ENCODE peak calls at places on chromosome 3, in six cellular contexts. One of them, this sample, is unnamed.

GRCh38 chr3:179098388-179099077 is 26.9 kb upstream of the ZMAT3 start:
- DNase-seq in left ventricle myocardium inferior: no peak
- DNase-seq in endothelial cell: no peak
- DNase-seq in foreskin fibroblast: peak
- DNase-seq in cardiac muscle cell: no peak
- DNase-seq in hepatocyte: peak
- DNase-seq in this sample: no peak

GRCh38 chr3:144053121-144053520 is 81.5 kb downstream of the DIPK2A start:
- DNase-seq in left ventricle myocardium inferior: no peak
- DNase-seq in endothelial cell: no peak
- DNase-seq in foreskin fibroblast: peak
- DNase-seq in cardiac muscle cell: no peak
- DNase-seq in hepatocyte: no peak
- DNase-seq in this sample: no peak

GRCh38 chr3:44439499-44440295 is 37.8 kb downstream of the ZNF445 start:
- DNase-seq in left ventricle myocardium inferior: peak
- DNase-seq in endothelial cell: peak
- DNase-seq in foreskin fibroblast: no peak
- DNase-seq in cardiac muscle cell: peak
- DNase-seq in hepatocyte: peak
- DNase-seq in this sample: peak

GRCh38 chr3:29453278-29453961 is 172.5 kb downstream of the RBMS3 start:
- DNase-seq in left ventricle myocardium inferior: no peak
- DNase-seq in endothelial cell: no peak
- DNase-seq in foreskin fibroblast: no peak
- DNase-seq in cardiac muscle cell: no peak
- DNase-seq in hepatocyte: no peak
- DNase-seq in this sample: no peak

GRCh38 chr3:115019900-115020299 is 127.2 kb downstream of the ZBTB20 start:
- DNase-seq in left ventricle myocardium inferior: no peak
- DNase-seq in endothelial cell: no peak
- DNase-seq in foreskin fibroblast: no peak
- DNase-seq in cardiac muscle cell: no peak
- DNase-seq in hepatocyte: peak
- DNase-seq in this sample: peak

GRCh38 chr3:149181179-149181578 is 40.5 kb downstream of the CP start:
- DNase-seq in left ventricle myocardium inferior: no peak
- DNase-seq in endothelial cell: no peak
- DNase-seq in foreskin fibroblast: no peak
- DNase-seq in cardiac muscle cell: no peak
- DNase-seq in hepatocyte: no peak
- DNase-seq in this sample: no peak

GRCh38 chr3:54622688-54623087 is 305.2 kb downstream of the LRTM1 start:
- DNase-seq in left ventricle myocardium inferior: no peak
- DNase-seq in endothelial cell: no peak
- DNase-seq in foreskin fibroblast: no peak
- DNase-seq in cardiac muscle cell: no peak
- DNase-seq in hepatocyte: no peak
- DNase-seq in this sample: no peak

GRCh38 chr3:54243262-54243931 is 121.0 kb downstream of the CACNA2D3 start:
- DNase-seq in left ventricle myocardium inferior: no peak
- DNase-seq in endothelial cell: no peak
- DNase-seq in foreskin fibroblast: no peak
- DNase-seq in cardiac muscle cell: no peak
- DNase-seq in hepatocyte: no peak
- DNase-seq in this sample: peak

GRCh38 chr3:128131897-128132646 is 8.5 kb upstream of the RUVBL1 start:
- DNase-seq in left ventricle myocardium inferior: no peak
- DNase-seq in endothelial cell: no peak
- DNase-seq in foreskin fibroblast: no peak
- DNase-seq in cardiac muscle cell: no peak
- DNase-seq in hepatocyte: no peak
- DNase-seq in this sample: no peak

GRCh38 chr3:183252973-183253363 is at the start of gene B3GNT5:
- DNase-seq in left ventricle myocardium inferior: peak
- DNase-seq in endothelial cell: peak
- DNase-seq in foreskin fibroblast: no peak
- DNase-seq in cardiac muscle cell: peak
- DNase-seq in hepatocyte: peak
- DNase-seq in this sample: peak

GRCh38 chr3:52934626-52935530 is 37.5 kb upstream of the STIMATE start:
- DNase-seq in left ventricle myocardium inferior: no peak
- DNase-seq in endothelial cell: peak
- DNase-seq in foreskin fibroblast: peak
- DNase-seq in cardiac muscle cell: peak
- DNase-seq in hepatocyte: peak
- DNase-seq in this sample: peak

GRCh38 chr3:53821631-53822068 is 24.6 kb downstream of the CHDH start:
- DNase-seq in left ventricle myocardium inferior: no peak
- DNase-seq in endothelial cell: no peak
- DNase-seq in foreskin fibroblast: no peak
- DNase-seq in cardiac muscle cell: no peak
- DNase-seq in hepatocyte: no peak
- DNase-seq in this sample: peak

GRCh38 chr3:186825294-186825821 is 17.2 kb upstream of the ADIPOQ start:
- DNase-seq in left ventricle myocardium inferior: no peak
- DNase-seq in endothelial cell: peak
- DNase-seq in foreskin fibroblast: peak
- DNase-seq in cardiac muscle cell: peak
- DNase-seq in hepatocyte: peak
- DNase-seq in this sample: peak

GRCh38 chr3:52204337-52205073 is 6.5 kb downstream of the ALAS1 start:
- DNase-seq in left ventricle myocardium inferior: no peak
- DNase-seq in endothelial cell: no peak
- DNase-seq in foreskin fibroblast: peak
- DNase-seq in cardiac muscle cell: no peak
- DNase-seq in hepatocyte: no peak
- DNase-seq in this sample: no peak

GRCh38 chr3:150015906-150016305 is 45.2 kb upstream of the PFN2 start:
- DNase-seq in left ventricle myocardium inferior: no peak
- DNase-seq in endothelial cell: no peak
- DNase-seq in foreskin fibroblast: no peak
- DNase-seq in cardiac muscle cell: no peak
- DNase-seq in hepatocyte: no peak
- DNase-seq in this sample: no peak

GRCh38 chr3:31092748-31093607 is 198.5 kb upstream of the GADL1 start:
- DNase-seq in left ventricle myocardium inferior: no peak
- DNase-seq in endothelial cell: no peak
- DNase-seq in foreskin fibroblast: no peak
- DNase-seq in cardiac muscle cell: peak
- DNase-seq in hepatocyte: no peak
- DNase-seq in this sample: no peak

GRCh38 chr3:185381321-185381720 is 18.4 kb downstream of the MAP3K13 start:
- DNase-seq in left ventricle myocardium inferior: no peak
- DNase-seq in endothelial cell: no peak
- DNase-seq in foreskin fibroblast: no peak
- DNase-seq in cardiac muscle cell: no peak
- DNase-seq in hepatocyte: no peak
- DNase-seq in this sample: no peak

GRCh38 chr3:32102289-32102688 is 4.1 kb upstream of the GPD1L start:
- DNase-seq in left ventricle myocardium inferior: no peak
- DNase-seq in endothelial cell: no peak
- DNase-seq in foreskin fibroblast: no peak
- DNase-seq in cardiac muscle cell: no peak
- DNase-seq in hepatocyte: no peak
- DNase-seq in this sample: no peak

GRCh38 chr3:101017048-101017447 is 23.8 kb upstream of the ABI3BP start:
- DNase-seq in left ventricle myocardium inferior: no peak
- DNase-seq in endothelial cell: no peak
- DNase-seq in foreskin fibroblast: no peak
- DNase-seq in cardiac muscle cell: no peak
- DNase-seq in hepatocyte: no peak
- DNase-seq in this sample: no peak

GRCh38 chr3:69092030-69092513 is 7.3 kb downstream of the ARL6IP5 start:
- DNase-seq in left ventricle myocardium inferior: no peak
- DNase-seq in endothelial cell: peak
- DNase-seq in foreskin fibroblast: no peak
- DNase-seq in cardiac muscle cell: no peak
- DNase-seq in hepatocyte: no peak
- DNase-seq in this sample: no peak

GRCh38 chr3:63911901-63912767 is at the start of gene SCAANT1:
- DNase-seq in left ventricle myocardium inferior: peak
- DNase-seq in endothelial cell: peak
- DNase-seq in foreskin fibroblast: peak
- DNase-seq in cardiac muscle cell: peak
- DNase-seq in hepatocyte: peak
- DNase-seq in this sample: peak

GRCh38 chr3:20186600-20187004 is 596 bp upstream of the SGO1 start:
- DNase-seq in left ventricle myocardium inferior: no peak
- DNase-seq in endothelial cell: no peak
- DNase-seq in foreskin fibroblast: no peak
- DNase-seq in cardiac muscle cell: no peak
- DNase-seq in hepatocyte: peak
- DNase-seq in this sample: no peak

DNA sequence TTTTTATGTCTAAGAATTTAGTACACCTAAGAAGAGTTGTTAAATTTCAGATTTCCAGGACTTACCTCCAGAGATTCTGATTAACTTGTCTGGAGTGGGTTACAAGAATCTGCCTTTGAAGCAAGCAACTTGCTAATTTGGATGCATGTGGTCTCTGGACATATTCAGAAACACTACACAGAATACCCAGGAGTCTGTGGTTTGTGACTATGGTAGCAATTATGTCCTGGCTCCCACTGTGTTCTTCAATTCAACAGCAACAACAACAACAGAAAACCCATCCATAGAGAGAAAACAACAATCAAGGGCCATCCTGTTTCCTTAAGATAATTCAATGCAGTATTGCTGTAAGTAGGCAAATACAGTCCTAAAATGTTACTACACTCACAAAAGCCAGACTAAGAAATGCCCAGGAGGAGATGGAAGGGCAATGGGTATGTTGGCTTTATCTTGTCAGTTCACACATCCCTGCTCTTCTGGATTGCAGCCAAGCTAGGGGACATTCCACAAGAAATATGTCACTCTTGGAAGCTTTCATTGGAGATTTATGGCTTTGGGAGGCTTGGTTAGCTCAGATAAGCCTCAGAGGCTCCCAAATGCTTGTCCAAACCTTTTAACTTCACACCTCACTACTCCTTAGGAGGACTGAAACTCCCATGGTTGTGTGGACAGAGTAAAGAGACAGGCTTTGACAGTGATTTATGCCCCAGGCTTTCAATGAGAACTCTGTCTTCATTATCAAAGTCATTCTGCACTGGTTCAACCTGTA is 99.4 kb upstream of the MRPL3 start:
- DNase-seq in left ventricle myocardium inferior: no peak
- DNase-seq in endothelial cell: no peak
- DNase-seq in foreskin fibroblast: no peak
- DNase-seq in cardiac muscle cell: peak
- DNase-seq in hepatocyte: peak
- DNase-seq in this sample: peak
- TF ChIP-seq CTCF in left ventricle myocardium inferior: no peak
- TF ChIP-seq CTCF in endothelial cell: no peak
- TF ChIP-seq CTCF in foreskin fibroblast: no peak
- TF ChIP-seq CTCF in cardiac muscle cell: no peak
- TF ChIP-seq CTCF in hepatocyte: no peak
- TF ChIP-seq CTCF in this sample: no peak

GRCh38 chr3:48686538-48687219 is 964 bp upstream of the NCKIPSD start:
- DNase-seq in left ventricle myocardium inferior: no peak
- DNase-seq in endothelial cell: no peak
- DNase-seq in foreskin fibroblast: no peak
- DNase-seq in cardiac muscle cell: no peak
- DNase-seq in hepatocyte: no peak
- DNase-seq in this sample: no peak

GRCh38 chr3:48684480-48685143 is 1.1 kb downstream of the NCKIPSD start:
- DNase-seq in left ventricle myocardium inferior: peak
- DNase-seq in endothelial cell: no peak
- DNase-seq in foreskin fibroblast: no peak
- DNase-seq in cardiac muscle cell: no peak
- DNase-seq in hepatocyte: no peak
- DNase-seq in this sample: peak

GRCh38 chr3:48685603-48686511 is at the start of gene NCKIPSD:
- DNase-seq in left ventricle myocardium inferior: peak
- DNase-seq in endothelial cell: peak
- DNase-seq in foreskin fibroblast: peak
- DNase-seq in cardiac muscle cell: peak
- DNase-seq in hepatocyte: peak
- DNase-seq in this sample: peak

GRCh38 chr3:48684054-48684349 is 1.7 kb downstream of the NCKIPSD start:
- DNase-seq in left ventricle myocardium inferior: no peak
- DNase-seq in endothelial cell: no peak
- DNase-seq in foreskin fibroblast: no peak
- DNase-seq in cardiac muscle cell: no peak
- DNase-seq in hepatocyte: no peak
- DNase-seq in this sample: peak

DNA sequence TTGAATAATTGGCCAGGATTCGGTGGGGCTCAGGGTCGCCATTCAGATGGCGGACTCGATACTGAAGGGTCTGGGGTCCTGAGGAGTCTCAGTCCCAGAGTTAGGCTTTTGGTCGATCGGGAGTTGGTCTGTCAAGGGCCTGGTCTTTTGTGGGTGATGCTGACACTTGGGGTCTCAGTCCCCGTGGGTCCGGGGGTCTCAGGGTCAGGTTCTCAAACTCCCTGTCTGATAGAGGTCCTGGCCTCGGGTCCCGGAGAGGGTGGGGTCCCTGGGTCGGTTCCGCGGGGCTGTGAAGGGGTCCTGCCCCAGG is 467 bp downstream of the NCKIPSD start:
- DNase-seq in left ventricle myocardium inferior: no peak
- DNase-seq in endothelial cell: no peak
- DNase-seq in foreskin fibroblast: no peak
- DNase-seq in cardiac muscle cell: no peak
- DNase-seq in hepatocyte: no peak
- DNase-seq in this sample: no peak
- TF ChIP-seq CTCF in left ventricle myocardium inferior: no peak
- TF ChIP-seq CTCF in endothelial cell: no peak
- TF ChIP-seq CTCF in foreskin fibroblast: no peak
- TF ChIP-seq CTCF in cardiac muscle cell: peak
- TF ChIP-seq CTCF in hepatocyte: peak
- TF ChIP-seq CTCF in this sample: no peak

GRCh38 chr3:196292281-196292923 is 4.9 kb upstream of the PCYT1A start:
- DNase-seq in left ventricle myocardium inferior: no peak
- DNase-seq in endothelial cell: no peak
- DNase-seq in foreskin fibroblast: no peak
- DNase-seq in cardiac muscle cell: no peak
- DNase-seq in hepatocyte: no peak
- DNase-seq in this sample: no peak
- TF ChIP-seq CTCF in left ventricle myocardium inferior: peak
- TF ChIP-seq CTCF in endothelial cell: no peak
- TF ChIP-seq CTCF in foreskin fibroblast: no peak
- TF ChIP-seq CTCF in cardiac muscle cell: no peak
- TF ChIP-seq CTCF in hepatocyte: no peak
- TF ChIP-seq CTCF in this sample: no peak

DNA sequence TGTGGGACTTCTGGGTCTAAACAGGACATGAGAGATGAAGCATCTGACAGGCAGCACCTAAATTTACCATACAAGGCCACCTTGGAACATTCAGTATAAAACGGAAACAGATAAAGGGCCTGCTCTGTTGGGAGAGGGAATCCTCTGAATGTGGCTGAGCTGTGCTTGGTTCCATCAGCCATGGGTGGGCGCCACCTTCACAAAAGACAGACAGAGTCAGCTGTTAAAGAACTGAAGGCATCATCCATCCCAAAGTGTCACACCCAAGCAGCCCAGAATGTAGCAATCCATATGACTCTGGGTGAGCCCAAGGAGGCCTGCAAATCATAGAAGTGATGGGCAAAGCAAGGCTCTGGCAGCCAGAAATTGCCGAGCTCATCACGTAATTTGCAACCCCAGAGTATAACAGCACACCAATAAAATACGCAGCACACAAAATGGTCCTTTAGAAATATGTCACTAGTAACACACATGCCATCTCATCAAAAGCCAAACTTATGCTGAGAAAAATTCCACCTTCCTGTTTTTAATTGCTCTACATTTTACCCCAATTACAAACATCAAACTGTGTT is 24.8 kb upstream of the RBP1 start:
- DNase-seq in left ventricle myocardium inferior: no peak
- DNase-seq in endothelial cell: peak
- DNase-seq in foreskin fibroblast: no peak
- DNase-seq in cardiac muscle cell: peak
- DNase-seq in hepatocyte: peak
- DNase-seq in this sample: peak
- TF ChIP-seq CTCF in left ventricle myocardium inferior: peak
- TF ChIP-seq CTCF in endothelial cell: peak
- TF ChIP-seq CTCF in foreskin fibroblast: no peak
- TF ChIP-seq CTCF in cardiac muscle cell: peak
- TF ChIP-seq CTCF in hepatocyte: peak
- TF ChIP-seq CTCF in this sample: no peak

This sample was measured in testis.